ENCODE peak calls at places on chromosomes 13 and 19, in seven cellular contexts. K is H54; Q is cardiac muscle cell; I is activated naive CD8-positive, alpha-beta T cell treated with anti-CD3 and anti-CD28 coated beads for 36 hours; A is uterus; C is aorta; O is Panc1. G is an unnamed sample.

GRCh38 chr13:71252191-71252704 is 614.8 kb downstream of the DACH1 start:
- DNase-seq in A (no peak), Q (no peak), K (no peak), I (no peak), O (no peak), C (no peak), G (no peak)

GRCh38 chr13:21124853-21125252 is 51.5 kb downstream of the SKA3 start:
- DNase-seq in K (no peak), A (no peak), C (no peak), Q (peak), O (no peak), I (peak), G (peak)

GRCh38 chr13:37656247-37656940 is 57.8 kb upstream of the POSTN start:
- DNase-seq in K (peak), C (peak), A (no peak), O (peak), Q (no peak), I (no peak), G (peak)

GRCh38 chr19:2097330-2098327 is 914 bp downstream of the IZUMO4 start:
- DNase-seq in I (peak), C (peak), Q (no peak), O (no peak), A (peak), K (no peak), G (no peak)

GRCh38 chr19:58409010-58409790 is 751 bp downstream of the ZNF584 start:
- DNase-seq in O (no peak), C (peak), A (no peak), I (peak), K (no peak), Q (no peak), G (peak)

GRCh38 chr13:44191504-44192171 is 182.0 kb upstream of the SERP2 start:
- DNase-seq in C (no peak), K (no peak), O (no peak), Q (peak), I (peak), A (peak), G (peak)

GRCh38 chr13:48853381-48854102 is 122.2 kb upstream of the FNDC3A start:
- DNase-seq in K (no peak), C (no peak), I (peak), A (no peak), Q (no peak), O (no peak), G (peak)

GRCh38 chr19:44635581-44636438 is 7.9 kb upstream of the PVR start:
- DNase-seq in K (peak), O (no peak), I (no peak), C (no peak), Q (no peak), A (no peak), G (peak)

GRCh38 chr13:113562866-113563265 is 21.7 kb upstream of the TFDP1 start:
- DNase-seq in Q (no peak), I (no peak), O (no peak), A (no peak), C (no peak), K (no peak), G (no peak)

GRCh38 chr13:113639661-113640262 is 18.2 kb downstream of the ATP4B start:
- DNase-seq in I (no peak), C (peak), K (no peak), A (peak), Q (no peak), O (no peak), G (no peak)

GRCh38 chr19:42246143-42246868 is 3.9 kb upstream of the GSK3A start:
- DNase-seq in Q (peak), O (no peak), K (peak), I (no peak), C (peak), A (peak), G (peak)

GRCh38 chr13:61144834-61145593 is 270.6 kb downstream of the PCDH20 start:
- DNase-seq in Q (no peak), C (no peak), I (no peak), K (no peak), O (no peak), A (no peak), G (no peak)

GRCh38 chr19:57803594-57804325 is 11.0 kb downstream of the ZNF552 start:
- DNase-seq in K (peak), I (peak), C (peak), O (no peak), Q (peak), A (peak), G (peak)

GRCh38 chr13:29369060-29369743 is 226.3 kb downstream of the SLC7A1 start:
- DNase-seq in A (no peak), K (no peak), Q (peak), O (no peak), I (no peak), C (no peak), G (peak)

GRCh38 chr13:38960175-38960574 is 30.5 kb downstream of the STOML3 start:
- DNase-seq in K (no peak), Q (no peak), O (no peak), A (no peak), I (no peak), C (no peak), G (no peak)

GRCh38 chr13:37685206-37685605 is 86.6 kb upstream of the POSTN start:
- DNase-seq in C (no peak), A (no peak), Q (no peak), I (no peak), K (no peak), O (no peak), G (no peak)

GRCh38 chr19:58182577-58182988 is 278 bp upstream of the ZNF274 start:
- DNase-seq in Q (no peak), K (peak), C (no peak), A (no peak), O (no peak), I (no peak), G (no peak)

GRCh38 chr19:13146763-13147563 is 3.2 kb downstream of the STX10 start:
- DNase-seq in Q (no peak), O (no peak), K (no peak), A (no peak), C (peak), I (no peak), G (peak)

GRCh38 chr19:38599722-38600121 is 18.0 kb downstream of the MAP4K1 start:
- DNase-seq in A (no peak), K (no peak), C (no peak), O (no peak), I (no peak), Q (no peak), G (no peak)

GRCh38 chr19:47766359-47766620 is 12.2 kb upstream of the SELENOW start:
- DNase-seq in Q (no peak), O (no peak), C (no peak), A (no peak), I (no peak), K (no peak), G (no peak)

GRCh38 chr13:27943951-27944350 is 24.2 kb downstream of the PDX1 start:
- DNase-seq in I (no peak), C (no peak), K (no peak), Q (no peak), O (no peak), A (no peak), G (no peak)

GRCh38 chr19:18049390-18049789 is 37.3 kb downstream of the IL12RB1 start:
- DNase-seq in A (peak), Q (no peak), K (no peak), O (no peak), C (peak), I (no peak), G (peak)

GRCh38 chr19:39502640-39503417 is 4.1 kb downstream of the DLL3 start:
- DNase-seq in Q (peak), I (peak), C (peak), A (peak), O (peak), K (peak), G (peak)

GRCh38 chr19:46976845-46977320 is 42.8 kb upstream of the NPAS1 start:
- DNase-seq in K (no peak), A (peak), I (no peak), C (peak), Q (peak), O (no peak), G (peak)

GRCh38 chr19:10896851-10897526 is 25.6 kb downstream of the CARM1 start:
- DNase-seq in O (no peak), C (no peak), K (no peak), A (no peak), I (no peak), Q (no peak), G (no peak)

GRCh38 chr13:99386911-99387788 is 80.0 kb upstream of the GPR183 start:
- DNase-seq in O (peak), C (peak), A (no peak), I (peak), K (peak), Q (peak), G (no peak)

GRCh38 chr13:102400619-102401125 is 1.2 kb downstream of the FGF14 start:
- DNase-seq in K (no peak), O (no peak), I (peak), A (peak), C (peak), Q (no peak), G (peak)

GRCh38 chr13:46617382-46617781 is 64.4 kb downstream of the LRCH1 start:
- DNase-seq in C (no peak), K (no peak), I (no peak), A (peak), Q (no peak), O (no peak), G (peak)

GRCh38 chr13:27388236-27388635 is 36.2 kb upstream of the GTF3A start:
- DNase-seq in K (no peak), Q (no peak), A (no peak), O (no peak), I (no peak), C (no peak), G (no peak)

GRCh38 chr19:34490141-34490766 is 8.7 kb downstream of the WTIP start:
- DNase-seq in K (no peak), I (no peak), Q (no peak), C (no peak), A (no peak), O (no peak), G (no peak)

GRCh38 chr13:42355118-42355840 is 83.3 kb downstream of the AKAP11 start:
- DNase-seq in A (no peak), K (no peak), I (peak), C (no peak), Q (peak), O (no peak), G (no peak)

GRCh38 chr19:46392252-46392801 is 21.0 kb downstream of the CCDC8 start:
- DNase-seq in Q (no peak), O (no peak), K (no peak), C (peak), A (no peak), I (no peak), G (peak)

GRCh38 chr13:109778102-109778542 is 8.3 kb downstream of the IRS2 start:
- DNase-seq in A (no peak), C (no peak), Q (no peak), I (no peak), K (no peak), O (peak), G (no peak)

GRCh38 chr13:28463481-28463880 is 31.4 kb downstream of the FLT1 start:
- DNase-seq in A (no peak), K (no peak), C (no peak), Q (no peak), I (no peak), O (no peak), G (peak)

GRCh38 chr19:10093295-10094186 is 7.4 kb downstream of the SHFL start:
- DNase-seq in Q (no peak), A (no peak), C (no peak), O (no peak), K (no peak), I (no peak), G (no peak)

GRCh38 chr13:37595162-37595561 is 3.4 kb downstream of the POSTN start:
- DNase-seq in K (no peak), A (no peak), Q (no peak), O (no peak), C (no peak), I (no peak), G (peak)

GRCh38 chr19:43504426-43505185 is at the start of gene PHLDB3:
- DNase-seq in A (no peak), I (peak), C (no peak), O (no peak), Q (peak), K (peak), G (no peak)

G was measured in fibroblast of the aortic adventitia.